ENCODE peak calls at places on chromosomes 7 and 10, in nine cellular contexts. One of them, this sample, is unnamed.
A peak's percentile ranks its signal among the peaks of the same experiment; 100 is the strongest.

GRCh38 chr7:74271742-74272141 is 17.5 kb upstream of the CLIP2 start:
- DNase-seq in A673: no peak
- DNase-seq in upper lobe of left lung: no peak
- DNase-seq in IMR-90: no peak
- DNase-seq in neural progenitor cell: no peak
- DNase-seq in AG04450: no peak
- DNase-seq in pancreas: no peak
- DNase-seq in HCT116: no peak
- DNase-seq in H9: no peak
- DNase-seq in this sample: no peak

GRCh38 chr10:67520924-67521520 is 175.0 kb downstream of the CTNNA3 start:
- DNase-seq in pancreas: peak; percentile 20
- DNase-seq in neural progenitor cell: peak; percentile 73
- DNase-seq in H9: peak; percentile 42
- DNase-seq in AG04450: peak; percentile 10
- DNase-seq in IMR-90: peak; percentile 72
- DNase-seq in upper lobe of left lung: no peak
- DNase-seq in HCT116: peak; percentile 50
- DNase-seq in A673: peak; percentile 59
- DNase-seq in this sample: no peak

GRCh38 chr7:157528785-157529341 is 192.1 kb downstream of the DNAJB6 start:
- DNase-seq in upper lobe of left lung: peak; percentile 14
- DNase-seq in HCT116: no peak
- DNase-seq in H9: peak; percentile 21
- DNase-seq in neural progenitor cell: no peak
- DNase-seq in pancreas: no peak
- DNase-seq in IMR-90: no peak
- DNase-seq in AG04450: no peak
- DNase-seq in A673: no peak
- DNase-seq in this sample: no peak

GRCh38 chr10:97474918-97475317 is 23.3 kb downstream of the MMS19 start:
- DNase-seq in upper lobe of left lung: no peak
- DNase-seq in pancreas: no peak
- DNase-seq in HCT116: no peak
- DNase-seq in IMR-90: no peak
- DNase-seq in H9: no peak
- DNase-seq in AG04450: no peak
- DNase-seq in A673: no peak
- DNase-seq in neural progenitor cell: no peak
- DNase-seq in this sample: no peak

GRCh38 chr7:133561361-133561760 is 308.5 kb downstream of the EXOC4 start:
- DNase-seq in pancreas: no peak
- DNase-seq in AG04450: no peak
- DNase-seq in neural progenitor cell: no peak
- DNase-seq in upper lobe of left lung: no peak
- DNase-seq in HCT116: no peak
- DNase-seq in H9: no peak
- DNase-seq in IMR-90: peak; percentile 34
- DNase-seq in A673: no peak
- DNase-seq in this sample: no peak

GRCh38 chr10:15253951-15254807 is 85.7 kb upstream of the NMT2 start:
- DNase-seq in H9: no peak
- DNase-seq in IMR-90: no peak
- DNase-seq in A673: no peak
- DNase-seq in HCT116: no peak
- DNase-seq in upper lobe of left lung: no peak
- DNase-seq in AG04450: no peak
- DNase-seq in pancreas: peak; percentile 33
- DNase-seq in neural progenitor cell: no peak
- DNase-seq in this sample: no peak

GRCh38 chr7:142603870-142604448 is 145.3 kb upstream of the PRSS1 start:
- DNase-seq in HCT116: peak; percentile 53
- DNase-seq in A673: peak; percentile 70
- DNase-seq in IMR-90: peak; percentile 63
- DNase-seq in upper lobe of left lung: no peak
- DNase-seq in pancreas: no peak
- DNase-seq in neural progenitor cell: peak; percentile 70
- DNase-seq in AG04450: no peak
- DNase-seq in H9: no peak
- DNase-seq in this sample: peak; percentile 41

GRCh38 chr7:131110294-131111080 is 217.2 kb upstream of the MKLN1 start:
- DNase-seq in AG04450: no peak
- DNase-seq in neural progenitor cell: peak; percentile 13
- DNase-seq in pancreas: no peak
- DNase-seq in HCT116: no peak
- DNase-seq in A673: peak; percentile 58
- DNase-seq in H9: peak; percentile 46
- DNase-seq in upper lobe of left lung: peak; percentile 46
- DNase-seq in IMR-90: peak; percentile 34
- DNase-seq in this sample: no peak

GRCh38 chr10:122499012-122499411 is 37.7 kb downstream of the HTRA1 start:
- DNase-seq in upper lobe of left lung: no peak
- DNase-seq in neural progenitor cell: no peak
- DNase-seq in A673: no peak
- DNase-seq in H9: no peak
- DNase-seq in pancreas: no peak
- DNase-seq in HCT116: no peak
- DNase-seq in IMR-90: no peak
- DNase-seq in AG04450: no peak
- DNase-seq in this sample: no peak

GRCh38 chr7:23474098-23474828 is 4.0 kb upstream of the IGF2BP3 start:
- DNase-seq in pancreas: no peak
- DNase-seq in upper lobe of left lung: peak; percentile 71
- DNase-seq in AG04450: peak; percentile 89
- DNase-seq in H9: peak; percentile 98
- DNase-seq in IMR-90: peak; percentile 95
- DNase-seq in neural progenitor cell: peak; percentile 99
- DNase-seq in HCT116: peak; percentile 90
- DNase-seq in A673: peak; percentile 100
- DNase-seq in this sample: no peak

GRCh38 chr7:107560898-107561516 is 2.7 kb downstream of the COG5 start:
- DNase-seq in IMR-90: no peak
- DNase-seq in AG04450: no peak
- DNase-seq in HCT116: no peak
- DNase-seq in A673: no peak
- DNase-seq in pancreas: no peak
- DNase-seq in upper lobe of left lung: no peak
- DNase-seq in H9: no peak
- DNase-seq in neural progenitor cell: no peak
- DNase-seq in this sample: no peak
- H3K27ac ChIP-seq in IMR-90: no peak overlapping the region
- H3K27ac ChIP-seq in AG04450: no peak overlapping the region
- H3K27ac ChIP-seq in HCT116: no peak overlapping the region
- H3K27ac ChIP-seq in A673: no peak overlapping the region
- H3K27ac ChIP-seq in pancreas: no peak overlapping the region
- H3K27ac ChIP-seq in upper lobe of left lung: no peak overlapping the region
- H3K27ac ChIP-seq in H9: no peak overlapping the region
- H3K27ac ChIP-seq in neural progenitor cell: no peak overlapping the region
- H3K27ac ChIP-seq in this sample: no peak overlapping the region

DNA sequence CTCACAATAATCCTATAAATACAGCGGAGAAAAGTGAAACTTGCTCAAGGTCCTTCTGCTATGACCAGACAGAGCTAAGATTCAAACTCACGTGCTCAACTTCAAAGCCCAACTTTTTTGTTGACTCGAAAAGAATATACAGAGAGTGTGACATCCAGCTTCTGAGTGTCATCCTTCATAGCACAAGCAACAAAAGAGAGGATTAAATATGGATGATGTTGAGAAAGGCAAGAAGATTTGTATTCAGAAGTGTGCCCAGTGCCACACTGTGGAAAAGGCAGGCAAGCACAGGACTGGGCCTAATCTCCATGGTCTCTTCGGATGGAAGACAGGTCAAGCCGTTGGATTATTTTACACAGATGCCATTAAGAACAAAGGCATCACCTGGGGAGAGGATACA is 2.1 kb upstream of the FAM3C start:
- DNase-seq in HCT116: peak; percentile 61
- DNase-seq in IMR-90: no peak
- DNase-seq in AG04450: no peak
- DNase-seq in A673: peak; percentile 53
- DNase-seq in neural progenitor cell: peak; percentile 43
- DNase-seq in pancreas: peak; percentile 20
- DNase-seq in upper lobe of left lung: no peak
- DNase-seq in H9: no peak
- DNase-seq in this sample: no peak
- TF ChIP-seq CTCF in HCT116: peak; percentile 24
- TF ChIP-seq CTCF in IMR-90: peak; percentile 8
- TF ChIP-seq CTCF in AG04450: peak; percentile 11
- TF ChIP-seq CTCF in A673: peak; percentile 57
- TF ChIP-seq CTCF in neural progenitor cell: peak; percentile 24
- TF ChIP-seq CTCF in pancreas: peak; percentile 20
- TF ChIP-seq CTCF in upper lobe of left lung: no peak
- TF ChIP-seq CTCF in H9: peak; percentile 42
- TF ChIP-seq CTCF in this sample: no peak

DNA sequence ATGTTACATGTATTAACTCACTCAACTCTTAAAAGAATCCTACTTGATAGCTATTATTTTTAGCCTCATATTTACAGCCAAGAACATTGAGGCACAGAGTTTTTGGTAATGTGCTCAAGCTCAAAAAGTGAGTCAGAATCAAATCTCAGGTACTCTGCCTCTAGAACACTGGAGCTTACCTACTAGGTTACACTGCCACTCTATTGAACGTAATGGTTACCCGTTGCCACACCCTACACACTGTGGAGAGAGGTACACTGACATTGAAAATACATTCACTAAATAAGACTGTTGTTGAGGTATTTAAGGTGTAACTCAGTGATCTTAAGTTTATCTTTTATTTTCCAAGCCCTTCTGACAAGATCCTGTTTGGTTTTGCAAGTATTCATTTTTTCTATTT is 17.9 kb downstream of the SLC26A3 start:
- DNase-seq in HCT116: no peak
- DNase-seq in AG04450: no peak
- DNase-seq in IMR-90: no peak
- DNase-seq in A673: no peak
- DNase-seq in pancreas: no peak
- DNase-seq in H9: no peak
- DNase-seq in upper lobe of left lung: no peak
- DNase-seq in neural progenitor cell: no peak
- DNase-seq in this sample: no peak
- H3K27me3 ChIP-seq in HCT116: no peaks in the 10 kb centered on the region
- H3K27me3 ChIP-seq in AG04450: peaks cover 14% of the 10 kb centered on the region
- H3K27me3 ChIP-seq in IMR-90: peaks cover 31% of the 10 kb centered on the region
- H3K27me3 ChIP-seq in A673: peaks cover 5% of the 10 kb centered on the region
- H3K27me3 ChIP-seq in pancreas: no peaks in the 10 kb centered on the region
- H3K27me3 ChIP-seq in H9: no peaks in the 10 kb centered on the region
- H3K27me3 ChIP-seq in upper lobe of left lung: no peaks in the 10 kb centered on the region
- H3K27me3 ChIP-seq in neural progenitor cell: no peaks in the 10 kb centered on the region
- H3K27me3 ChIP-seq in this sample: no peaks in the 10 kb centered on the region

GRCh38 chr7:135584362-135585353 is 26.9 kb downstream of the NUP205 start:
- DNase-seq in HCT116: no peak
- DNase-seq in upper lobe of left lung: no peak
- DNase-seq in neural progenitor cell: no peak
- DNase-seq in AG04450: no peak
- DNase-seq in pancreas: no peak
- DNase-seq in A673: no peak
- DNase-seq in IMR-90: peak; percentile 62
- DNase-seq in H9: no peak
- DNase-seq in this sample: no peak
- H3K27ac ChIP-seq in HCT116: no peak overlapping the region
- H3K27ac ChIP-seq in upper lobe of left lung: no peak overlapping the region
- H3K27ac ChIP-seq in neural progenitor cell: no peak overlapping the region
- H3K27ac ChIP-seq in AG04450: no peak overlapping the region
- H3K27ac ChIP-seq in pancreas: no peak overlapping the region
- H3K27ac ChIP-seq in A673: no peak overlapping the region
- H3K27ac ChIP-seq in IMR-90: no peak overlapping the region
- H3K27ac ChIP-seq in H9: no peak overlapping the region
- H3K27ac ChIP-seq in this sample: no peak overlapping the region

This sample was measured in CD4-positive, alpha-beta T cell.